ENCODE peak calls at places on chromosomes 1 and 21, in five cellular contexts. F, Z, S, O and P are unnamed samples.

GRCh38 chr21:45002381-45003204 is 62.8 kb downstream of the SLX9 start:
- DNase-seq in F (peak; percentile 52), Z (no peak), S (peak; percentile 8), O (peak; percentile 12), P (peak; percentile 13)

GRCh38 chr1:110639724-110640386 is 33.7 kb upstream of the KCNA2 start:
- DNase-seq in F (no peak), Z (no peak), S (no peak), O (no peak), P (no peak)

GRCh38 chr1:167052389-167052788 is 37.8 kb downstream of the GPA33 start:
- DNase-seq in F (no peak), Z (peak; percentile 35), S (no peak), O (no peak), P (no peak)

GRCh38 chr1:113191579-113192076 is 118.6 kb downstream of the LRIG2 start:
- DNase-seq in F (no peak), Z (no peak), S (no peak), O (no peak), P (no peak)

GRCh38 chr1:102970496-102971078 is 137.7 kb downstream of the COL11A1 start:
- DNase-seq in F (no peak), Z (peak; percentile 77), S (no peak), O (no peak), P (no peak)

GRCh38 chr1:224884428-224884827 is 45.0 kb upstream of the DNAH14 start:
- DNase-seq in F (no peak), Z (no peak), S (no peak), O (no peak), P (no peak)

GRCh38 chr1:41884256-41885240 is 34.2 kb downstream of the HIVEP3 start:
- DNase-seq in F (no peak), Z (no peak), S (no peak), O (no peak), P (no peak)

GRCh38 chr1:97911266-97912215 is 9.3 kb downstream of the DPYD start:
- DNase-seq in F (no peak), Z (no peak), S (no peak), O (no peak), P (no peak)

GRCh38 chr1:210477328-210477924 is 148.7 kb downstream of the HHAT start:
- DNase-seq in F (no peak), Z (peak; percentile 81), S (no peak), O (no peak), P (no peak)

GRCh38 chr1:169648709-169649108 is 18.8 kb upstream of the SELP start:
- DNase-seq in F (no peak), Z (no peak), S (no peak), O (no peak), P (no peak)

GRCh38 chr1:87362834-87363426 is 34.2 kb downstream of the LMO4 start:
- DNase-seq in F (no peak), Z (no peak), S (no peak), O (no peak), P (no peak)

GRCh38 chr1:5840551-5840914 is 151.7 kb downstream of the NPHP4 start:
- DNase-seq in F (no peak), Z (no peak), S (no peak), O (no peak), P (no peak)

GRCh38 chr1:5843521-5844096 is 148.6 kb downstream of the NPHP4 start:
- DNase-seq in F (no peak), Z (no peak), S (no peak), O (no peak), P (no peak)

GRCh38 chr1:5839811-5840550 is 152.2 kb downstream of the NPHP4 start:
- DNase-seq in F (peak; percentile 40), Z (no peak), S (no peak), O (no peak), P (no peak)

GRCh38 chr1:5844442-5844841 is 147.8 kb downstream of the NPHP4 start:
- DNase-seq in F (no peak), Z (no peak), S (no peak), O (no peak), P (no peak)

GRCh38 chr1:5842700-5843099 is 149.5 kb downstream of the NPHP4 start:
- DNase-seq in F (no peak), Z (no peak), S (no peak), O (no peak), P (no peak)
- H3K27me3 ChIP-seq in F (no peaks in the 10 kb centered on the region), Z (peaks cover 6% of the 10 kb centered on the region), S (peaks cover 34% of the 10 kb centered on the region), O (no peaks in the 10 kb centered on the region), P (no peaks in the 10 kb centered on the region)

GRCh38 chr1:10851024-10852013 is 54.9 kb upstream of the CASZ1 start:
- DNase-seq in F (no peak), Z (no peak), S (no peak), O (no peak), P (no peak)
- H3K27me3 ChIP-seq in F (no peaks in the 10 kb centered on the region), Z (no peaks in the 10 kb centered on the region), S (peaks cover 4% of the 10 kb centered on the region), O (no peaks in the 10 kb centered on the region), P (no peaks in the 10 kb centered on the region)

GRCh38 chr1:63323866-63324778 is 1.8 kb downstream of the FOXD3 start:
- DNase-seq in F (no peak), Z (no peak), S (no peak), O (no peak), P (no peak)
- H3K27me3 ChIP-seq in F (peaks cover 93% of the 10 kb centered on the region), Z (peaks cover 100% of the 10 kb centered on the region), S (peaks cover 100% of the 10 kb centered on the region), O (peaks cover 13% of the 10 kb centered on the region), P (peaks cover 44% of the 10 kb centered on the region)

GRCh38 chr1:92484472-92485373 is 2.0 kb downstream of the GFI1 start:
- DNase-seq in F (peak; percentile 68), Z (peak; percentile 49), S (no peak), O (no peak), P (no peak)

GRCh38 chr1:92482665-92483441 is 3.9 kb downstream of the GFI1 start:
- DNase-seq in F (peak; percentile 68), Z (peak; percentile 15), S (no peak), O (no peak), P (no peak)

GRCh38 chr1:92484171-92484471 is 2.6 kb downstream of the GFI1 start:
- DNase-seq in F (no peak), Z (no peak), S (no peak), O (no peak), P (no peak)

GRCh38 chr1:92482404-92482664 is 4.4 kb downstream of the GFI1 start:
- DNase-seq in F (no peak), Z (peak; percentile 50), S (no peak), O (no peak), P (no peak)

DNA sequence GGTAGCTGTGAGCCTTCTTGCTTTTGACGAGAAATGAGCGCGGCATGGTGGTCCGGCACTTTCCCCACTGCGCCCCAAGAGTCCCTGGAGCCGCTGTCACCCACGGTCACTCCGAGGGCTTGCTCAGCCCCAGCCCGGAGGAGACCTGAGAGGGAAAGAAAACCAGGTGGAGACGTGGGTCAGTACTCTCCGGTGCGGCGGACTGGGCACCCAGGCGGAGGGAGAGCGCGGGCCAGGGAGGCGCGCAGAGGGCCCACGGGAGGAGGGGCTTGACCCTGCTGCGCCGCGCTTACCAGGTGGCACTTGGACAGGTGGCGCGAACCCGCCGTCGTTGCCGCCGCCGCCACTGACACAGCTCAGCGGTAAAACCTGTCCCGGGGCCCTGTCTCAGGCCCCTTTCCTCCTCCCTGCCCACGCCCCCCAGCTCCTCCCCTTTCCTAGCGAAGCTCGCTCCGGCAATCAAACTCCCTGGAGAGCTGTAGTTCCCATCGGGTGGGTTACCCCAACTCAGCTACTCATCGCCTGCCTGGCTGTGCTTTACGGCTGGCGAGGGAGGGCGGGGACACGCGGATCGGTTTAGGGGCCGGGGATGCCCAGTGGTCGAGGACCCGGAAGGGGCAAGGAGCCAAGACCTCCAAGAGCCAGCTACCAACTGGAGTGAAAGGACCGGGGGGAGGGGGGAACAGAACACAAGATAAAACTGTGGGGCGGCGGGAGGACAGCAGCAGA is 3.1 kb downstream of the GFI1 start:
- DNase-seq in F (no peak), Z (peak; percentile 21), S (no peak), O (no peak), P (no peak)
- H3K27me3 ChIP-seq in F (peaks cover 64% of the 10 kb centered on the region), Z (peaks cover 100% of the 10 kb centered on the region), S (peaks cover 100% of the 10 kb centered on the region), O (no peaks in the 10 kb centered on the region), P (peaks cover 54% of the 10 kb centered on the region)

GRCh38 chr1:244713329-244713728 is 60.4 kb downstream of the DESI2 start:
- DNase-seq in F (no peak), Z (no peak), S (no peak), O (no peak), P (no peak)
- H3K27me3 ChIP-seq in F (no peaks in the 10 kb centered on the region), Z (no peaks in the 10 kb centered on the region), S (no peaks in the 10 kb centered on the region), O (no peaks in the 10 kb centered on the region), P (no peaks in the 10 kb centered on the region)

GRCh38 chr1:66274634-66275033 is 259.3 kb upstream of the SGIP1 start:
- DNase-seq in F (no peak), Z (no peak), S (no peak), O (no peak), P (no peak)

GRCh38 chr1:66275083-66275482 is 258.9 kb upstream of the SGIP1 start:
- DNase-seq in F (no peak), Z (no peak), S (no peak), O (no peak), P (no peak)

GRCh38 chr1:66273674-66274073 is 260.3 kb upstream of the SGIP1 start:
- DNase-seq in F (no peak), Z (peak; percentile 84), S (no peak), O (no peak), P (no peak)

GRCh38 chr1:66276229-66276628 is 257.7 kb upstream of the SGIP1 start:
- DNase-seq in F (no peak), Z (no peak), S (no peak), O (no peak), P (no peak)

DNA sequence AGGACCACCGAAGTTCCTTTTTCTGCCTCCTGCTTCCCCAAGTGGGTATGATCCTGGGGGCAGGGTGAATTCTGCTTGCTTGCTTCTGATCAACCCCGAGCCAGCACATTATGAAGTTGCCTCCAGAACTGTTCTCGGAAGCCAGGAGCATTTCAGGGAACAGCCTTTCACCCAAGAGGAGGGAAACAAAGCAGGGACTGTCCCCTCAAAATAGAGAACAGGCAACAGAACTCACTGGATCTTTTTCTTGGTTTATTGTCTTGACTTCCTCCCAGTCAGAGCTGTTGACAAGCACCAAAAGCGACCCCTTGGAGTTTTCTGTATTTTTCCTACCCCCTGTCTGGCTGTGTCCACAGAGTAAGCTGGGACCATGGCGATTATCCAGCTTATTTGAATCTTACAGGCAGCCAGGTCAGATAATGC is 258.3 kb upstream of the SGIP1 start:
- DNase-seq in F (no peak), Z (no peak), S (no peak), O (no peak), P (no peak)
- H3K27me3 ChIP-seq in F (no peaks in the 10 kb centered on the region), Z (no peaks in the 10 kb centered on the region), S (no peaks in the 10 kb centered on the region), O (no peaks in the 10 kb centered on the region), P (no peaks in the 10 kb centered on the region)

GRCh38 chr1:46459315-46459714 is 30.3 kb upstream of the DMBX1 start:
- DNase-seq in F (peak; percentile 45), Z (no peak), S (no peak), O (no peak), P (no peak)
- H3K27me3 ChIP-seq in F (no peaks in the 10 kb centered on the region), Z (peaks cover 69% of the 10 kb centered on the region), S (peaks cover 82% of the 10 kb centered on the region), O (no peaks in the 10 kb centered on the region), P (no peaks in the 10 kb centered on the region)

GRCh38 chr1:3072178-3072947 is 3.4 kb downstream of the PRDM16 start:
- DNase-seq in F (peak; percentile 63), Z (peak; percentile 45), S (peak; percentile 18), O (no peak), P (no peak)
- H3K27me3 ChIP-seq in F (peaks cover 24% of the 10 kb centered on the region), Z (peaks cover 67% of the 10 kb centered on the region), S (peaks cover 89% of the 10 kb centered on the region), O (no peaks in the 10 kb centered on the region), P (peaks cover 27% of the 10 kb centered on the region)